ENCODE peak calls at places on chromosomes 1 and 21, in five cellular contexts. One of them, this sample, is unnamed.
A peak's percentile ranks its signal among the peaks of the same experiment; 100 is the strongest.

GRCh38 chr21:15401331-15401730 is 328.5 kb upstream of the USP25 start:
- DNase-seq in SK-N-SH: no peak
- DNase-seq in HepG2: peak; percentile 6
- DNase-seq in GM12878: no peak
- DNase-seq in K562: no peak
- DNase-seq in this sample: no peak

GRCh38 chr1:86155061-86155806 is 1.3 kb downstream of the COL24A1 start:
- DNase-seq in HepG2: no peak
- DNase-seq in SK-N-SH: peak; percentile 47
- DNase-seq in K562: peak; percentile 3
- DNase-seq in GM12878: no peak
- DNase-seq in this sample: no peak

GRCh38 chr1:150256549-150257341 is 829 bp upstream of the CA14 start:
- DNase-seq in K562: no peak
- DNase-seq in GM12878: no peak
- DNase-seq in HepG2: peak; percentile 53
- DNase-seq in SK-N-SH: no peak
- DNase-seq in this sample: no peak

GRCh38 chr21:25911730-25912401 is 177.1 kb downstream of the GABPA start:
- DNase-seq in SK-N-SH: no peak
- DNase-seq in K562: no peak
- DNase-seq in GM12878: no peak
- DNase-seq in HepG2: no peak
- DNase-seq in this sample: no peak

GRCh38 chr1:203346060-203346754 is 4.7 kb downstream of the FMOD start:
- DNase-seq in K562: peak; percentile 26
- DNase-seq in HepG2: no peak
- DNase-seq in GM12878: no peak
- DNase-seq in SK-N-SH: no peak
- DNase-seq in this sample: no peak

GRCh38 chr1:13948851-13949490 is 249.0 kb downstream of the PRDM2 start:
- DNase-seq in GM12878: no peak
- DNase-seq in K562: no peak
- DNase-seq in SK-N-SH: no peak
- DNase-seq in HepG2: no peak
- DNase-seq in this sample: no peak

GRCh38 chr1:11888206-11888876 is 29.6 kb upstream of the NPPB start:
- DNase-seq in SK-N-SH: no peak
- DNase-seq in HepG2: no peak
- DNase-seq in K562: no peak
- DNase-seq in GM12878: no peak
- DNase-seq in this sample: no peak

GRCh38 chr21:15687208-15687607 is 42.6 kb upstream of the USP25 start:
- DNase-seq in HepG2: no peak
- DNase-seq in SK-N-SH: no peak
- DNase-seq in GM12878: no peak
- DNase-seq in K562: no peak
- DNase-seq in this sample: no peak

GRCh38 chr1:180628646-180629045 is 3.2 kb upstream of the XPR1 start:
- DNase-seq in HepG2: no peak
- DNase-seq in GM12878: no peak
- DNase-seq in SK-N-SH: no peak
- DNase-seq in K562: no peak
- DNase-seq in this sample: no peak

GRCh38 chr1:152457071-152457470 is 43.0 kb upstream of the CRNN start:
- DNase-seq in K562: no peak
- DNase-seq in GM12878: no peak
- DNase-seq in SK-N-SH: no peak
- DNase-seq in HepG2: no peak
- DNase-seq in this sample: no peak

GRCh38 chr1:2466270-2466665 is 9.8 kb upstream of the PLCH2 start:
- DNase-seq in HepG2: no peak
- DNase-seq in K562: no peak
- DNase-seq in SK-N-SH: no peak
- DNase-seq in GM12878: no peak
- DNase-seq in this sample: no peak

GRCh38 chr1:242946206-242946605 is 308.9 kb downstream of the CEP170 start:
- DNase-seq in SK-N-SH: no peak
- DNase-seq in K562: no peak
- DNase-seq in HepG2: no peak
- DNase-seq in GM12878: no peak
- DNase-seq in this sample: no peak

GRCh38 chr21:43306911-43307676 is 119.8 kb downstream of the SIK1 start:
- DNase-seq in SK-N-SH: peak; percentile 56
- DNase-seq in HepG2: peak; percentile 61
- DNase-seq in GM12878: peak; percentile 39
- DNase-seq in K562: peak; percentile 32
- DNase-seq in this sample: peak; percentile 12

GRCh38 chr1:220431840-220432239 is 96.1 kb upstream of the MARK1 start:
- DNase-seq in K562: peak; percentile 11
- DNase-seq in SK-N-SH: no peak
- DNase-seq in GM12878: no peak
- DNase-seq in HepG2: no peak
- DNase-seq in this sample: no peak

GRCh38 chr1:34856697-34857096 is 2.9 kb downstream of the SMIM12 start:
- DNase-seq in GM12878: no peak
- DNase-seq in K562: no peak
- DNase-seq in SK-N-SH: no peak
- DNase-seq in HepG2: no peak
- DNase-seq in this sample: no peak

GRCh38 chr1:152906023-152906565 is 2.3 kb upstream of the IVL start:
- DNase-seq in GM12878: no peak
- DNase-seq in K562: no peak
- DNase-seq in SK-N-SH: no peak
- DNase-seq in HepG2: no peak
- DNase-seq in this sample: no peak

GRCh38 chr1:41790351-41790750 is 128.4 kb downstream of the HIVEP3 start:
- DNase-seq in HepG2: no peak
- DNase-seq in GM12878: no peak
- DNase-seq in K562: no peak
- DNase-seq in SK-N-SH: no peak
- DNase-seq in this sample: no peak

GRCh38 chr1:115183158-115183557 is 93.9 kb upstream of the TSPAN2 start:
- DNase-seq in K562: no peak
- DNase-seq in HepG2: no peak
- DNase-seq in SK-N-SH: no peak
- DNase-seq in GM12878: no peak
- DNase-seq in this sample: no peak

GRCh38 chr1:18922319-18922726 is 20.0 kb upstream of the ALDH4A1 start:
- DNase-seq in K562: no peak
- DNase-seq in GM12878: no peak
- DNase-seq in HepG2: peak; percentile 45
- DNase-seq in SK-N-SH: no peak
- DNase-seq in this sample: no peak

GRCh38 chr1:35637401-35637809 is 3.9 kb downstream of the PSMB2 start:
- DNase-seq in SK-N-SH: no peak
- DNase-seq in HepG2: peak; percentile 28
- DNase-seq in GM12878: peak; percentile 25
- DNase-seq in K562: peak; percentile 56
- DNase-seq in this sample: no peak

GRCh38 chr1:13725714-13726175 is 25.8 kb downstream of the PRDM2 start:
- DNase-seq in SK-N-SH: peak; percentile 26
- DNase-seq in GM12878: no peak
- DNase-seq in K562: peak; percentile 31
- DNase-seq in HepG2: peak; percentile 20
- DNase-seq in this sample: peak; percentile 72

GRCh38 chr1:154859786-154860153 is 10.3 kb downstream of the KCNN3 start:
- DNase-seq in K562: no peak
- DNase-seq in HepG2: no peak
- DNase-seq in GM12878: peak; percentile 83
- DNase-seq in SK-N-SH: no peak
- DNase-seq in this sample: no peak

GRCh38 chr1:179754031-179754624 is 11.0 kb downstream of the FAM163A start:
- DNase-seq in SK-N-SH: no peak
- DNase-seq in GM12878: no peak
- DNase-seq in HepG2: no peak
- DNase-seq in K562: no peak
- DNase-seq in this sample: no peak

GRCh38 chr1:162973381-162973795 is 95.8 kb upstream of the RGS4 start:
- DNase-seq in GM12878: no peak
- DNase-seq in HepG2: no peak
- DNase-seq in K562: no peak
- DNase-seq in SK-N-SH: no peak
- DNase-seq in this sample: no peak

GRCh38 chr1:185363205-185363604 is 46.2 kb upstream of the IVNS1ABP start:
- DNase-seq in GM12878: no peak
- DNase-seq in HepG2: no peak
- DNase-seq in K562: no peak
- DNase-seq in SK-N-SH: no peak
- DNase-seq in this sample: no peak

GRCh38 chr21:43733529-43734071 is 14.7 kb downstream of the PDXK start:
- DNase-seq in SK-N-SH: no peak
- DNase-seq in HepG2: no peak
- DNase-seq in K562: no peak
- DNase-seq in GM12878: no peak
- DNase-seq in this sample: no peak

GRCh38 chr1:31238986-31239613 is 587 bp downstream of the NKAIN1 start:
- DNase-seq in GM12878: no peak
- DNase-seq in K562: no peak
- DNase-seq in HepG2: no peak
- DNase-seq in SK-N-SH: peak; percentile 87
- DNase-seq in this sample: no peak

GRCh38 chr1:43954036-43954435 is 7.3 kb downstream of the IPO13 start:
- DNase-seq in SK-N-SH: no peak
- DNase-seq in HepG2: no peak
- DNase-seq in K562: no peak
- DNase-seq in GM12878: no peak
- DNase-seq in this sample: no peak

GRCh38 chr1:228465571-228466146 is 21.5 kb upstream of the RNF187 start:
- DNase-seq in HepG2: no peak
- DNase-seq in K562: no peak
- DNase-seq in SK-N-SH: no peak
- DNase-seq in GM12878: no peak
- DNase-seq in this sample: no peak

GRCh38 chr1:69814926-69815325 is 247.2 kb downstream of the LRRC7 start:
- DNase-seq in GM12878: no peak
- DNase-seq in SK-N-SH: no peak
- DNase-seq in HepG2: no peak
- DNase-seq in K562: no peak
- DNase-seq in this sample: no peak

GRCh38 chr1:234870020-234870378 is 258.6 kb downstream of the TOMM20 start:
- DNase-seq in HepG2: no peak
- DNase-seq in K562: no peak
- DNase-seq in GM12878: no peak
- DNase-seq in SK-N-SH: no peak
- DNase-seq in this sample: no peak

GRCh38 chr1:230824571-230825060 is 43.7 kb downstream of the C1orf198 start:
- DNase-seq in HepG2: no peak
- DNase-seq in SK-N-SH: no peak
- DNase-seq in GM12878: no peak
- DNase-seq in K562: no peak
- DNase-seq in this sample: no peak

GRCh38 chr1:243354511-243355153 is 98.8 kb downstream of the SDCCAG8 start:
- DNase-seq in GM12878: no peak
- DNase-seq in K562: no peak
- DNase-seq in SK-N-SH: no peak
- DNase-seq in HepG2: no peak
- DNase-seq in this sample: no peak

GRCh38 chr21:41806773-41807172 is 39.9 kb upstream of the RIPK4 start:
- DNase-seq in SK-N-SH: no peak
- DNase-seq in K562: no peak
- DNase-seq in GM12878: no peak
- DNase-seq in HepG2: no peak
- DNase-seq in this sample: no peak

GRCh38 chr1:63958556-63958955 is 184.7 kb downstream of the ROR1 start:
- DNase-seq in K562: no peak
- DNase-seq in HepG2: no peak
- DNase-seq in SK-N-SH: no peak
- DNase-seq in GM12878: no peak
- DNase-seq in this sample: no peak

GRCh38 chr1:63966016-63966415 is 192.2 kb downstream of the ROR1 start:
- DNase-seq in SK-N-SH: no peak
- DNase-seq in K562: no peak
- DNase-seq in GM12878: no peak
- DNase-seq in HepG2: no peak
- DNase-seq in this sample: no peak

GRCh38 chr1:63955746-63956145 is 181.9 kb downstream of the ROR1 start:
- DNase-seq in SK-N-SH: no peak
- DNase-seq in HepG2: no peak
- DNase-seq in GM12878: no peak
- DNase-seq in K562: no peak
- DNase-seq in this sample: no peak

GRCh38 chr1:63960326-63960725 is 186.5 kb downstream of the ROR1 start:
- DNase-seq in SK-N-SH: no peak
- DNase-seq in GM12878: no peak
- DNase-seq in K562: no peak
- DNase-seq in HepG2: no peak
- DNase-seq in this sample: no peak
- TF ChIP-seq REST in SK-N-SH: no peak
- TF ChIP-seq REST in GM12878: no peak
- TF ChIP-seq REST in K562: no peak
- TF ChIP-seq REST in HepG2: no peak
- TF ChIP-seq REST in this sample: no peak

GRCh38 chr1:184056921-184057496 is 5.5 kb downstream of the TSEN15 start:
- DNase-seq in SK-N-SH: no peak
- DNase-seq in HepG2: no peak
- DNase-seq in GM12878: no peak
- DNase-seq in K562: no peak
- DNase-seq in this sample: no peak
- H3K4me3 ChIP-seq in SK-N-SH: peak overlapping the region; percentile 29
- H3K4me3 ChIP-seq in HepG2: no peak overlapping the region
- H3K4me3 ChIP-seq in GM12878: no peak overlapping the region
- H3K4me3 ChIP-seq in K562: no peak overlapping the region
- H3K4me3 ChIP-seq in this sample: no peak overlapping the region

GRCh38 chr21:39082656-39083376 is 100.4 kb downstream of the PSMG1 start:
- DNase-seq in HepG2: peak; percentile 64
- DNase-seq in K562: no peak
- DNase-seq in SK-N-SH: no peak
- DNase-seq in GM12878: no peak
- DNase-seq in this sample: no peak
- TF ChIP-seq GABPA in HepG2: no peak
- TF ChIP-seq GABPA in K562: no peak
- TF ChIP-seq GABPA in SK-N-SH: no peak
- TF ChIP-seq GABPA in GM12878: no peak
- TF ChIP-seq GABPA in this sample: no peak

GRCh38 chr1:53589043-53589887 is 130.1 kb downstream of the DMRTB1 start:
- DNase-seq in K562: no peak
- DNase-seq in HepG2: no peak
- DNase-seq in SK-N-SH: peak; percentile 39
- DNase-seq in GM12878: no peak
- DNase-seq in this sample: no peak

GRCh38 chr1:53592521-53592982 is 133.4 kb downstream of the DMRTB1 start:
- DNase-seq in K562: no peak
- DNase-seq in SK-N-SH: peak; percentile 66
- DNase-seq in GM12878: no peak
- DNase-seq in HepG2: no peak
- DNase-seq in this sample: no peak

GRCh38 chr1:53591924-53592323 is 132.7 kb downstream of the DMRTB1 start:
- DNase-seq in GM12878: no peak
- DNase-seq in HepG2: no peak
- DNase-seq in K562: no peak
- DNase-seq in SK-N-SH: no peak
- DNase-seq in this sample: no peak

GRCh38 chr1:53590104-53590503 is 130.9 kb downstream of the DMRTB1 start:
- DNase-seq in GM12878: no peak
- DNase-seq in HepG2: no peak
- DNase-seq in K562: no peak
- DNase-seq in SK-N-SH: peak; percentile 9
- DNase-seq in this sample: no peak

GRCh38 chr1:53590581-53591515 is 131.6 kb downstream of the DMRTB1 start:
- DNase-seq in GM12878: no peak
- DNase-seq in SK-N-SH: peak; percentile 83
- DNase-seq in K562: no peak
- DNase-seq in HepG2: no peak
- DNase-seq in this sample: no peak
- TF ChIP-seq REST in GM12878: no peak
- TF ChIP-seq REST in SK-N-SH: no peak
- TF ChIP-seq REST in K562: no peak
- TF ChIP-seq REST in HepG2: no peak
- TF ChIP-seq REST in this sample: no peak

This sample was measured in HL-60.